ENCODE peak calls at places on chromosomes 4 and X, in five cellular contexts. A is Peyer's patch, X is GM20000, G is PC-3, I is endothelial cell. W is an unnamed sample.

GRCh38 chr4:145130788-145131398 is 32.8 kb downstream of the ABCE1 start:
- DNase-seq in I (no peak), G (peak; percentile 23), X (no peak), A (no peak), W (no peak)

GRCh38 chr4:31657859-31658258 is 937.7 kb downstream of the PCDH7 start:
- DNase-seq in I (no peak), X (no peak), A (no peak), G (peak; percentile 63), W (no peak)

GRCh38 chr4:85151786-85152185 is 185.3 kb upstream of the WDFY3 start:
- DNase-seq in G (no peak), X (no peak), A (no peak), I (no peak), W (no peak)

GRCh38 chr4:124970011-124970410 is 257.5 kb upstream of the ANKRD50 start:
- DNase-seq in I (no peak), A (no peak), G (peak; percentile 17), X (no peak), W (no peak)

GRCh38 chrX:71514367-71515038 is 18.4 kb upstream of the OGT start:
- DNase-seq in G (no peak), I (no peak), X (no peak), A (no peak), W (peak; percentile 50)

GRCh38 chr4:110503588-110504435 is 27.9 kb downstream of the ENPEP start:
- DNase-seq in G (no peak), X (no peak), A (no peak), I (no peak), W (no peak)

GRCh38 chr4:73068496-73069337 is 799 bp downstream of the COX18 start:
- DNase-seq in I (peak; percentile 7), X (no peak), G (peak; percentile 43), A (no peak), W (no peak)

GRCh38 chr4:76095568-76095967 is 21.1 kb downstream of the ART3 start:
- DNase-seq in I (no peak), A (no peak), X (no peak), G (no peak), W (no peak)

GRCh38 chr4:4694296-4694772 is 152.5 kb upstream of the STX18 start:
- DNase-seq in G (no peak), X (no peak), I (no peak), A (no peak), W (no peak)

GRCh38 chr4:4694812-4695211 is 153.0 kb upstream of the STX18 start:
- DNase-seq in A (no peak), I (no peak), X (no peak), G (no peak), W (no peak)

GRCh38 chr4:4696521-4696920 is 154.7 kb upstream of the STX18 start:
- DNase-seq in A (no peak), G (no peak), I (no peak), X (no peak), W (no peak)

GRCh38 chr4:4693755-4694295 is 152.0 kb upstream of the STX18 start:
- DNase-seq in I (no peak), G (no peak), A (no peak), X (no peak), W (no peak)

GRCh38 chr4:4695497-4695896 is 153.6 kb upstream of the STX18 start:
- DNase-seq in I (no peak), A (no peak), G (no peak), X (no peak), W (no peak)
- TF ChIP-seq CTCF in I (no peak), A (no peak), G (no peak), X (no peak), W (no peak)

GRCh38 chrX:41781500-41781899 is 57.5 kb downstream of the GPR82 start:
- DNase-seq in A (no peak), X (peak; percentile 17), I (peak; percentile 4), G (peak; percentile 69), W (peak; percentile 50)
- TF ChIP-seq CTCF in A (peak; percentile 58), X (peak; percentile 46), I (peak; percentile 35), G (peak; percentile 87), W (peak; percentile 74)

GRCh38 chrX:34654939-34655338 is 2.1 kb downstream of the TMEM47 start:
- DNase-seq in G (no peak), I (no peak), X (no peak), A (no peak), W (no peak)

GRCh38 chrX:34656842-34657780 is at the start of gene TMEM47:
- DNase-seq in X (peak; percentile 11), A (peak; percentile 67), I (peak; percentile 67), G (peak; percentile 73), W (peak; percentile 24)

GRCh38 chrX:34658316-34658715 is 1.2 kb upstream of the TMEM47 start:
- DNase-seq in X (no peak), A (no peak), G (no peak), I (no peak), W (no peak)

GRCh38 chrX:34655496-34656258 is 1.4 kb downstream of the TMEM47 start:
- DNase-seq in A (no peak), I (no peak), X (no peak), G (no peak), W (no peak)

GRCh38 chrX:34656467-34656841 is 631 bp downstream of the TMEM47 start:
- DNase-seq in A (peak; percentile 23), X (no peak), G (no peak), I (no peak), W (no peak)
- TF ChIP-seq CTCF in A (no peak), X (no peak), G (no peak), I (no peak), W (no peak)

DNA sequence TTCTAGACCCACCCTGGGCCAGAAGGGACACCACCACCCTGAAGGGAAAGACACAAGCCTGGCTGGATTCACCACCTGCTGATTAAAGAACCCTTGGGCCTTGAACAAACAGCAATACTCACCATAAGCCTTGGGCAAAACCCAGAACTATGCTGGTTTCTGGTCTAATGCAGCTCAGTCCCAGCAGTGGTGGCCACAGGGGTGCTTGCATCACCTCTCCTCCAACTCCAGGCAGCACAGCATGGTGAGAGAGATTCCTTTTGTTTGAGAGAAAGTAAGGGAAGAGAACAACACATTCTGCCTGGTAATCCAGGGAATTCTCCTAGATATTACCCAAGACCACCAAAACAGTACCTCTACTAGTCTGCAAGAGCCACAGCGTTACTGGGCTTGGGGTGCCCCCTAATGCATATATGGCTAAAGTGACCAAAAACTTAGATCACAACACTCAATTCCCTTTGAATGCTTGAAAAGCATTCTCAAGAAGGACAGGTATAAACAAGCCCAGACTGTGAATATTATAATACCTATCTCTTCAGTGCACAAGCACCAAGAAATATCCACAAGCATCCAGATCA is 25.7 kb downstream of the RNF128 start:
- DNase-seq in I (peak; percentile 3), X (no peak), G (peak; percentile 23), A (no peak), W (no peak)
- TF ChIP-seq CTCF in I (no peak), X (no peak), G (peak; percentile 42), A (no peak), W (no peak)

GRCh38 chrX:31717474-31717873 is 645.6 kb upstream of the FTHL17 start:
- DNase-seq in A (no peak), G (no peak), X (no peak), I (no peak), W (no peak)
- TF ChIP-seq CTCF in A (no peak), G (no peak), X (no peak), I (no peak), W (no peak)

DNA sequence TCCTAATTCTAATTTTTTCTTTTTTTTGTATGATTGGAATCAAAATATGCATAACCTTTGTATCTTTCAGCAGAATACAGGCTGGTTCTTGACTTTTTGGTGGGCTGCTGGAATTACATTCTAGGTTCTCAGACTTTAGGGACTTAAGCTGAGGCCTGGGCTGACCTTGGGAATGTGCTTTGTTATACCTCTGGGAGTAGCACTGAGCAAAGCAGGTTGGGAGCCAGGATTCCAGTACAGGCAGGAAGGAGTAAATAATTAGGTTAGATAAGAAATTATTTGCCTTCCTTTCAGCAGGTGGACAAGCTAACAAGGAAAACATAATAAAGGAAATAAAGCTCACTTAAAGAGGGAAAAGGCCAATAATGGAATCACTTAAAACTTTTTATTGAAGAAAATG is 49.9 kb upstream of the SLC4A4 start:
- DNase-seq in A (no peak), X (no peak), G (peak; percentile 25), I (no peak), W (no peak)
- TF ChIP-seq CTCF in A (no peak), X (no peak), G (no peak), I (no peak), W (no peak)

W was measured in GM13977.